ENCODE peak calls at places on chromosomes 13 and 19, in six cellular contexts. C is AG04449, E is lower lobe of right lung, G is fibroblast of the aortic adventitia, N is left ventricle myocardium inferior, J is astrocyte of the spinal cord. X is an unnamed sample.

GRCh38 chr19:33797821-33798633 is 1.4 kb downstream of the KCTD15 start:
- DNase-seq in C (no peak), E (no peak), G (no peak), N (peak), J (peak), X (no peak)

GRCh38 chr19:17922138-17922537 is 10.7 kb upstream of the CCDC124 start:
- DNase-seq in C (no peak), E (no peak), G (no peak), N (no peak), J (no peak), X (no peak)

GRCh38 chr13:67792151-67792665 is 562.1 kb upstream of the PCDH9 start:
- DNase-seq in C (no peak), E (no peak), G (no peak), N (no peak), J (peak), X (peak)

GRCh38 chr19:36775768-36776167 is 3.2 kb upstream of the ZNF850 start:
- DNase-seq in C (no peak), E (no peak), G (no peak), N (peak), J (no peak), X (no peak)

GRCh38 chr13:111936267-111936925 is 130.6 kb upstream of the SOX1 start:
- DNase-seq in C (no peak), E (no peak), G (no peak), N (no peak), J (no peak), X (no peak)

GRCh38 chr19:5774921-5775320 is 9.6 kb downstream of the PRR22 start:
- DNase-seq in C (no peak), E (no peak), G (no peak), N (no peak), J (no peak), X (no peak)

GRCh38 chr19:57227461-57227860 is 3.4 kb upstream of the AURKC start:
- DNase-seq in C (no peak), E (no peak), G (no peak), N (no peak), J (no peak), X (no peak)

GRCh38 chr19:50377051-50377441 is 789 bp downstream of the NR1H2 start:
- DNase-seq in C (no peak), E (no peak), G (no peak), N (no peak), J (no peak), X (no peak)

GRCh38 chr19:38506723-38507550 is 73.4 kb downstream of the RYR1 start:
- DNase-seq in C (no peak), E (peak), G (peak), N (peak), J (peak), X (no peak)

GRCh38 chr19:7869910-7870511 is 4.2 kb downstream of the PRR36 start:
- DNase-seq in C (no peak), E (peak), G (peak), N (no peak), J (no peak), X (no peak)
- H3K4me3 ChIP-seq in C (peak), E (peak), G (no peak), N (peak), J (no peak), X (peak)

GRCh38 chr13:99975626-99976025 is 4.1 kb upstream of the ZIC5 start:
- DNase-seq in C (no peak), E (no peak), G (no peak), N (no peak), J (no peak), X (no peak)
- H3K4me3 ChIP-seq in C (no peak), E (no peak), G (no peak), N (no peak), J (no peak), X (no peak)

GRCh38 chr13:44667950-44668349 is 91.8 kb upstream of the TSC22D1 start:
- DNase-seq in C (peak), E (no peak), G (peak), N (no peak), J (peak), X (no peak)
- H3K4me3 ChIP-seq in C (no peak), E (no peak), G (peak), N (no peak), J (no peak), X (no peak)

GRCh38 chr19:13089857-13090507 is 12.7 kb downstream of the LYL1 start:
- DNase-seq in C (no peak), E (no peak), G (no peak), N (no peak), J (no peak), X (no peak)
- H3K4me3 ChIP-seq in C (no peak), E (no peak), G (no peak), N (no peak), J (no peak), X (no peak)

DNA sequence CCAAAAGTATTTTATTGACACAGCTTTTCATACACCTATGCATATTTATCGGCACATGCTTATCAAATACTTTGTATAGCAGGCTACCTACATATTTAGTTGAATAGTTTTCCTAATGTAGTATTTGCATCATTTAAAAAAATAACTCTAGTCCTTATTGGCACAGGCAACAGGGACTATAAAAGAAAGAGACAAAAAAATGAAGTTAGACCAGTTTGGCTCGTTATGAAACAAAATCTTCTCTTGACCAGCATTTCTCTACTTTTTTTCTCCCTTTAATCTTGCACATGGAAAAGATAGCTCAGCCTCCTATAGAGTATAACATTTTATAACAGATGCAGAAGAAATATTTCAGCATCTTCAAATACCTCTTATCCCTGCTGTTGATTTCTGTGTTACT is 794.8 kb upstream of the MIR17HG start:
- DNase-seq in C (no peak), E (no peak), G (no peak), N (no peak), J (no peak), X (no peak)
- H3K4me3 ChIP-seq in C (no peak), E (no peak), G (no peak), N (no peak), J (no peak), X (no peak)

GRCh38 chr19:16436780-16437179 is 35.0 kb downstream of the EPS15L1 start:
- DNase-seq in C (no peak), E (no peak), G (no peak), N (no peak), J (no peak), X (no peak)

GRCh38 chr19:16433986-16434385 is 37.8 kb downstream of the EPS15L1 start:
- DNase-seq in C (no peak), E (no peak), G (peak), N (no peak), J (no peak), X (no peak)

GRCh38 chr19:16429759-16430091 is 42.0 kb downstream of the EPS15L1 start:
- DNase-seq in C (no peak), E (no peak), G (no peak), N (no peak), J (no peak), X (no peak)

GRCh38 chr19:16435999-16436650 is 35.6 kb downstream of the EPS15L1 start:
- DNase-seq in C (no peak), E (no peak), G (peak), N (no peak), J (peak), X (no peak)

DNA sequence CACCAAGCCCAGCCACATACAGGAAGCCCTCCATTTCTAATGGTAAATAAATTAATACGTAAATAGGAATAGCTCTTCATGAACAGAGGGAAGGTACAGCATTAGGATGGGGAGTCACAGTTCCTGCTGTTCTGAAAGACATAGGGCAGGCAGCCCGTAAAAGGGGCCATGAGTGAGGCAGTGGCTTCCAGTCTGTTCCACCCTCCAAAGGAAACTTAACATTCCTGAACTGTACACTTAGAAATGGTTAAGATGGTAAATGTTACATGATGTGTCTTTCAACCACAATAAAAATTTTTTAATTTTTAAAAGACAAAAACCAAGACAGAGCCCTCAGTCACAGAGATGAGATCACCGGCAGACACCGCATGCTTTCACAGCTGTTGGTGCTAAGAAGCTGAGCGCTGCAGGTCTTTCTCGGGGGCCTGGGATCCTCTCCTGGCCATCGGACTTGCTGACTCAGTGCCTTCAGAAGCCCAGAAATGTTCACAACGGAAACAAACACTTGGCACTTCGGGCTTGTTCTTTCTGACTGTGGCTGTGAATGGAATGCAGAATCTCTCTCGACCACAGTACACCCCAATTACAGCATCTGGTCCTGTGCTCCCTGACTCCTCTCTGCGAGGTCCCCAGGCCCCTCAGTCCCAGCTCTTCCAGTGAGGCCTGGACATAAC is 36.4 kb downstream of the EPS15L1 start:
- DNase-seq in C (peak), E (no peak), G (peak), N (peak), J (peak), X (peak)
- H3K4me3 ChIP-seq in C (no peak), E (no peak), G (no peak), N (no peak), J (no peak), X (no peak)

GRCh38 chr13:23497186-23497585 is 63.7 kb upstream of the SACS start:
- DNase-seq in C (no peak), E (no peak), G (no peak), N (no peak), J (peak), X (no peak)

GRCh38 chr13:23500858-23501257 is 67.4 kb upstream of the SACS start:
- DNase-seq in C (peak), E (no peak), G (peak), N (no peak), J (peak), X (peak)

GRCh38 chr13:23496255-23496654 is 62.8 kb upstream of the SACS start:
- DNase-seq in C (no peak), E (no peak), G (no peak), N (no peak), J (no peak), X (no peak)
- H3K4me3 ChIP-seq in C (no peak), E (no peak), G (no peak), N (no peak), J (no peak), X (no peak)

GRCh38 chr19:48618278-48618915 is 581 bp downstream of the RPL18 start:
- DNase-seq in C (no peak), E (no peak), G (no peak), N (no peak), J (no peak), X (no peak)

GRCh38 chr19:48616041-48616436 is 1.2 kb upstream of the FAM83E start:
- DNase-seq in C (no peak), E (no peak), G (no peak), N (no peak), J (no peak), X (no peak)

GRCh38 chr19:48617146-48617937 is 1.6 kb downstream of the RPL18 start:
- DNase-seq in C (no peak), E (no peak), G (peak), N (no peak), J (peak), X (no peak)

GRCh38 chr19:48615145-48616040 is 517 bp upstream of the FAM83E start:
- DNase-seq in C (no peak), E (no peak), G (no peak), N (no peak), J (no peak), X (no peak)

DNA sequence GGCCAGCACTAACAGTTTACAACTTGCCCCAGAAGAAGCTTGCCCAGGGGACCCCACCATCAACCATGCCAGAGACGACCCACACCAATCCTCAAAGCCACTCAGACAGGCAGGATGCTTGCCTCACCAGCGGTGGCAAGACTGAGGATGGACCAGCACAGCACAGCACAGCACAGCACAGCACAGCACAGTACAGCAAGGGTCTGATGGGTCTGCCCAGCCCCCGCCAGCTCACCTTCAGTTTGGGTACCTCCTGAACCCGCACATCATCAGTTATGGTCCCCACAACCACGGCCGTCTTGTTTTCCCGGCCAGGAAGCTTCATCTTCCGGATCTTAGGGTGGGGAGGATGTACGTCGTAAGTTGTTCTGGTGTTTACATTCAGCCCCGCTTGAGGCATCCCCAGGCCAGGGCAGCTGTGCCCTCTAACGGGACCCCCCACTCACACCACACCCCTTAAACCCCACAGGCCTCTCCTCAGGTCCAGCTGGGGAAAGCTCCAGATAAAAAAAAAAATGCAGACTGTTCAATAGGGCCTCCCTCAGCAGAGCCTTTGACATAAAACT is 1.7 kb upstream of the FAM83E start:
- DNase-seq in C (no peak), E (no peak), G (no peak), N (no peak), J (no peak), X (no peak)
- H3K4me3 ChIP-seq in C (peak), E (peak), G (peak), N (peak), J (peak), X (no peak)

GRCh38 chr13:101655435-101655834 is 203.0 kb downstream of the ITGBL1 start:
- DNase-seq in C (no peak), E (no peak), G (peak), N (no peak), J (no peak), X (no peak)
- H3K4me3 ChIP-seq in C (no peak), E (no peak), G (no peak), N (no peak), J (no peak), X (no peak)

GRCh38 chr19:48749571-48750198 is 2.8 kb downstream of the FUT1 start:
- DNase-seq in C (no peak), E (no peak), G (no peak), N (no peak), J (no peak), X (no peak)

GRCh38 chr19:48752511-48753365 is at the start of gene FUT1:
- DNase-seq in C (no peak), E (peak), G (no peak), N (peak), J (no peak), X (no peak)

GRCh38 chr19:48750771-48751504 is 1.5 kb downstream of the FUT1 start:
- DNase-seq in C (no peak), E (no peak), G (no peak), N (no peak), J (no peak), X (no peak)

GRCh38 chr19:48750351-48750750 is 2.1 kb downstream of the FUT1 start:
- DNase-seq in C (no peak), E (no peak), G (no peak), N (no peak), J (no peak), X (no peak)

DNA sequence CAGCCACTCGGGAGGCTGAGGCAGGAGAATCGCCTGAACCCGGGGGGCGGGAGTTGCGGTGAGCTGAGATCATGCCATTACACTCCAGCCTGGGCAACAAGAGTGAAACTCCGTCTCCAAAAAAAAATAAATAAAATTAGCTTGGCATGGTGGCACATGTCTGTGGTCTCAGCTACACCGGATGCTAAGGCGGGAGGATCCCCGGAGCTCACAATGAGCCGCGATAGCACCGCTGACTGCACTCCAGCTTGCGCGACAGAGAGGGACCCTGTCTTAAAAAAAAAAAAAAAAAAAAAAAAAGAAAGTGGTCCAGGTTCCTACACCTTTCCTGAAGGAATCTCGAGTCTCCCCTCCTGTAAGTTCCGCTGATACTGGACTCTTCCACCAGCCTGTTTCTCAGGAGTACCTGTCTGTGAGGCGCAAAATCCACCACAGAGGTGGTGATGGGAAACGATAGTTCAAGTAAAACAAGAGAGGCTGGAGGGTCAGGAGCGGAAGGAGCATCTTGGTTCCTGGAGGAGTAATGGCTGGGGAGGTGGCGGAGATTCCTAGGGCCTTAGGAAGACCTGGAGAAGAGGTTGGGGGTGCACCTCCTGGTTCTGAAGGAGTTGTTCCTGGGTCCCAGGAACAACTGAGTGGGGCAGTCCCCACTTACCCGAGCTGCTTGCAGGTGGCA is 468 bp downstream of the FUT1 start:
- DNase-seq in C (no peak), E (no peak), G (no peak), N (no peak), J (no peak), X (no peak)
- H3K4me3 ChIP-seq in C (peak), E (peak), G (peak), N (peak), J (peak), X (peak)

X was measured in skeletal muscle cell.